ENCODE peak calls at places on chromosomes 7 and 10, in six cellular contexts. L, W, J, E, D and G are unnamed samples.

GRCh38 chr7:119999743-120000475 is 273.1 kb upstream of the KCND2 start:
- DNase-seq in D (no peak), E (no peak), L (no peak), W (no peak), J (no peak), G (no peak)

GRCh38 chr10:95789928-95790327 is 34.0 kb downstream of the ENTPD1 start:
- DNase-seq in E (no peak), W (no peak), L (no peak), J (no peak), D (no peak), G (no peak)

GRCh38 chr10:76149182-76149581 is 717.8 kb downstream of the LRMDA start:
- DNase-seq in E (no peak), D (no peak), J (no peak), W (no peak), L (no peak), G (no peak)

GRCh38 chr10:100735345-100736143 is 9.8 kb upstream of the PAX2 start:
- DNase-seq in D (no peak), W (no peak), L (no peak), E (no peak), J (no peak), G (no peak)

GRCh38 chr7:157088136-157088535 is 50.6 kb upstream of the UBE3C start:
- DNase-seq in L (no peak), E (peak), W (no peak), D (no peak), J (no peak), G (no peak)

GRCh38 chr10:100996678-100997363 is 2.8 kb upstream of the LZTS2 start:
- DNase-seq in W (peak), E (peak), D (peak), L (peak), J (peak), G (peak)

GRCh38 chr10:30027057-30028005 is 32.1 kb downstream of the JCAD start:
- DNase-seq in L (no peak), D (peak), J (no peak), W (peak), E (peak), G (peak)

GRCh38 chr7:138127996-138128395 is 51.7 kb downstream of the AKR1D1 start:
- DNase-seq in W (no peak), J (no peak), D (no peak), E (no peak), L (no peak), G (no peak)

GRCh38 chr7:79702116-79702515 is 248.6 kb upstream of the MAGI2 start:
- DNase-seq in J (no peak), L (no peak), W (no peak), E (no peak), D (no peak), G (no peak)